ENCODE peak calls at places on chromosomes 13 and 19, in six cellular contexts. I is DMS 273 treated with DMSO at 0.1 percent for 48 hours, W is endothelial cell, F is naive B cell, E is GM12865, V is NCI-H1436. B is an unnamed sample.

GRCh38 chr19:16078311-16078758 is 2.0 kb downstream of the TPM4 start:
- DNase-seq in V (no peak), W (no peak), I (peak), E (peak), F (peak), B (no peak)

GRCh38 chr19:4304509-4305252 is at the start of gene FSD1:
- DNase-seq in V (peak), E (peak), I (peak), W (peak), F (peak), B (peak)

GRCh38 chr19:2552859-2553258 is 76.9 kb downstream of the GADD45B start:
- DNase-seq in E (peak), V (no peak), I (no peak), F (peak), W (no peak), B (peak)

GRCh38 chr13:85543144-85543543 is 256.1 kb downstream of the SLITRK6 start:
- DNase-seq in E (no peak), W (no peak), V (no peak), F (no peak), I (no peak), B (peak)

GRCh38 chr19:42634409-42635232 is 39.9 kb upstream of the CEACAM8 start:
- DNase-seq in V (no peak), W (peak), I (no peak), F (no peak), E (peak), B (peak)

GRCh38 chr13:39527961-39528720 is 74.9 kb downstream of the LHFPL6 start:
- DNase-seq in E (no peak), W (no peak), I (peak), F (no peak), V (no peak), B (no peak)

GRCh38 chr13:111216166-111216960 is 101.3 kb downstream of the ARHGEF7 start:
- DNase-seq in I (no peak), E (peak), V (peak), W (no peak), F (no peak), B (peak)

GRCh38 chr13:81142306-81142999 is 801.5 kb upstream of the SPRY2 start:
- DNase-seq in W (no peak), I (no peak), F (no peak), V (no peak), E (no peak), B (peak)

GRCh38 chr13:58979851-58980250 is 1183.9 kb downstream of the DIAPH3 start:
- DNase-seq in F (no peak), E (no peak), W (no peak), V (no peak), I (no peak), B (peak)

GRCh38 chr19:43526884-43527859 is at the start of gene ETHE1:
- DNase-seq in E (peak), W (peak), F (peak), I (no peak), V (peak), B (peak)

GRCh38 chr19:5534787-5535586 is 32.8 kb downstream of the TINCR start:
- DNase-seq in W (peak), V (no peak), F (no peak), I (peak), E (peak), B (peak)

GRCh38 chr13:64540468-64540867 is 2689.7 kb downstream of the PCDH9 start:
- DNase-seq in W (no peak), E (no peak), I (no peak), V (no peak), F (no peak), B (no peak)

GRCh38 chr13:47372742-47373141 is 475.9 kb upstream of the HTR2A start:
- DNase-seq in E (no peak), F (no peak), V (no peak), W (no peak), I (no peak), B (no peak)

GRCh38 chr19:1783874-1784273 is 28.2 kb downstream of the ATP8B3 start:
- DNase-seq in I (no peak), V (no peak), F (no peak), E (no peak), W (no peak), B (no peak)

GRCh38 chr19:6667114-6667627 is 2.8 kb downstream of the TNFSF14 start:
- DNase-seq in I (no peak), E (no peak), F (no peak), W (no peak), V (no peak), B (no peak)

GRCh38 chr13:24516919-24517318 is 4.3 kb upstream of the PARP4 start:
- DNase-seq in F (no peak), W (no peak), E (no peak), I (no peak), V (no peak), B (no peak)

GRCh38 chr13:111880185-111880584 is 186.8 kb upstream of the SOX1 start:
- DNase-seq in I (no peak), F (no peak), E (no peak), W (no peak), V (no peak), B (no peak)

GRCh38 chr13:32687275-32687674 is 101.0 kb downstream of the PDS5B start:
- DNase-seq in I (no peak), W (no peak), E (no peak), F (no peak), V (no peak), B (no peak)

GRCh38 chr13:20397896-20398295 is 127.8 kb downstream of the CRYL1 start:
- DNase-seq in I (no peak), E (no peak), W (no peak), V (no peak), F (no peak), B (no peak)

GRCh38 chr19:47102561-47103135 is 10.9 kb downstream of the ZC3H4 start:
- DNase-seq in I (no peak), F (no peak), V (no peak), W (no peak), E (no peak), B (no peak)

GRCh38 chr13:108352599-108352998 is 83.1 kb downstream of the TNFSF13B start:
- DNase-seq in V (no peak), I (no peak), E (no peak), W (no peak), F (no peak), B (no peak)

GRCh38 chr19:3606690-3607289 is at the start of gene TBXA2R:
- DNase-seq in F (peak), I (no peak), E (no peak), W (peak), V (no peak), B (no peak)

GRCh38 chr13:40187836-40188591 is 478.4 kb downstream of the FOXO1 start:
- DNase-seq in I (no peak), E (no peak), V (no peak), F (no peak), W (no peak), B (no peak)

GRCh38 chr13:32733685-32734084 is 147.4 kb downstream of the PDS5B start:
- DNase-seq in E (no peak), W (no peak), V (no peak), I (no peak), F (no peak), B (no peak)

GRCh38 chr19:49019242-49019932 is 2.5 kb upstream of the LHB start:
- DNase-seq in W (peak), V (peak), E (peak), F (peak), I (no peak), B (peak)

GRCh38 chr13:57437587-57437986 is 194.0 kb upstream of the PCDH17 start:
- DNase-seq in V (no peak), I (no peak), F (no peak), W (no peak), E (no peak), B (no peak)

GRCh38 chr13:89932902-89933301 is 1414.6 kb upstream of the MIR17HG start:
- DNase-seq in I (no peak), V (no peak), W (no peak), E (no peak), F (no peak), B (no peak)

GRCh38 chr19:10617409-10618121 is 7.8 kb upstream of the SLC44A2 start:
- DNase-seq in E (no peak), I (no peak), F (no peak), W (no peak), V (no peak), B (no peak)

GRCh38 chr13:76836311-76836710 is 49.9 kb downstream of the KCTD12 start:
- DNase-seq in V (no peak), E (no peak), W (no peak), I (no peak), F (no peak), B (no peak)

GRCh38 chr19:51654783-51655182 is 8.2 kb upstream of the SIGLEC14 start:
- DNase-seq in E (no peak), W (no peak), I (no peak), F (no peak), V (no peak), B (peak)

GRCh38 chr13:31409678-31410356 is 210.0 kb downstream of the B3GLCT start:
- DNase-seq in V (no peak), W (no peak), E (no peak), I (no peak), F (no peak), B (peak)

GRCh38 chr13:102905905-102906304 is 60.1 kb downstream of the ERCC5 start:
- DNase-seq in E (no peak), I (no peak), V (no peak), F (no peak), W (no peak), B (no peak)

GRCh38 chr19:52190679-52191293 is 934 bp downstream of the PPP2R1A start:
- DNase-seq in W (peak), F (no peak), I (peak), V (no peak), E (peak), B (peak)

GRCh38 chr19:51702754-51703654 is 9.9 kb downstream of the SPACA6 start:
- DNase-seq in F (no peak), V (no peak), I (no peak), E (no peak), W (no peak), B (no peak)

GRCh38 chr13:27792393-27793218 is at the start of gene GSX1:
- DNase-seq in W (peak), V (no peak), I (no peak), E (peak), F (peak), B (no peak)

GRCh38 chr13:48730971-48731658 is 77.4 kb downstream of the CYSLTR2 start:
- DNase-seq in F (no peak), W (no peak), E (no peak), V (no peak), I (no peak), B (no peak)

GRCh38 chr19:4638330-4638729 is 986 bp upstream of the TNFAIP8L1 start:
- DNase-seq in V (no peak), E (peak), F (no peak), I (no peak), W (peak), B (no peak)